ENCODE peak calls at places on chromosomes 13 and 19, in five cellular contexts. One of them, this sample, is unnamed.

GRCh38 chr13:38979891-38980627 is 10.6 kb downstream of the STOML3 start:
- DNase-seq in ureter: no peak
- DNase-seq in lung: no peak
- DNase-seq in stimulated activated CD8-positive, alpha-beta memory T cell treated with anti-CD3 and anti-CD28 coated beads, Interleukin-2, amount 100 ng/mL, for 48 hours: no peak
- DNase-seq in left ventricle myocardium superior: peak
- DNase-seq in this sample: peak

GRCh38 chr13:31207630-31208549 is 8.1 kb downstream of the B3GLCT start:
- DNase-seq in left ventricle myocardium superior: peak
- DNase-seq in stimulated activated CD8-positive, alpha-beta memory T cell treated with anti-CD3 and anti-CD28 coated beads, Interleukin-2, amount 100 ng/mL, for 48 hours: no peak
- DNase-seq in ureter: no peak
- DNase-seq in lung: no peak
- DNase-seq in this sample: peak

GRCh38 chr19:12580180-12580694 is 29.0 kb upstream of the ZNF564 start:
- DNase-seq in stimulated activated CD8-positive, alpha-beta memory T cell treated with anti-CD3 and anti-CD28 coated beads, Interleukin-2, amount 100 ng/mL, for 48 hours: no peak
- DNase-seq in ureter: no peak
- DNase-seq in left ventricle myocardium superior: no peak
- DNase-seq in lung: no peak
- DNase-seq in this sample: no peak

GRCh38 chr19:45985321-45985720 is 9.9 kb upstream of the CCDC61 start:
- DNase-seq in left ventricle myocardium superior: no peak
- DNase-seq in stimulated activated CD8-positive, alpha-beta memory T cell treated with anti-CD3 and anti-CD28 coated beads, Interleukin-2, amount 100 ng/mL, for 48 hours: no peak
- DNase-seq in ureter: no peak
- DNase-seq in lung: no peak
- DNase-seq in this sample: peak

GRCh38 chr19:37905936-37906867 is at the start of gene WDR87:
- DNase-seq in lung: peak
- DNase-seq in stimulated activated CD8-positive, alpha-beta memory T cell treated with anti-CD3 and anti-CD28 coated beads, Interleukin-2, amount 100 ng/mL, for 48 hours: peak
- DNase-seq in ureter: peak
- DNase-seq in left ventricle myocardium superior: peak
- DNase-seq in this sample: no peak

GRCh38 chr13:113053376-113053775 is 52.2 kb upstream of the F7 start:
- DNase-seq in ureter: no peak
- DNase-seq in lung: no peak
- DNase-seq in left ventricle myocardium superior: peak
- DNase-seq in stimulated activated CD8-positive, alpha-beta memory T cell treated with anti-CD3 and anti-CD28 coated beads, Interleukin-2, amount 100 ng/mL, for 48 hours: no peak
- DNase-seq in this sample: no peak

GRCh38 chr13:20461481-20461859 is 64.2 kb downstream of the CRYL1 start:
- DNase-seq in left ventricle myocardium superior: no peak
- DNase-seq in lung: no peak
- DNase-seq in ureter: no peak
- DNase-seq in stimulated activated CD8-positive, alpha-beta memory T cell treated with anti-CD3 and anti-CD28 coated beads, Interleukin-2, amount 100 ng/mL, for 48 hours: no peak
- DNase-seq in this sample: no peak

GRCh38 chr19:35336166-35336955 is 7.4 kb downstream of the CD22 start:
- DNase-seq in left ventricle myocardium superior: peak
- DNase-seq in stimulated activated CD8-positive, alpha-beta memory T cell treated with anti-CD3 and anti-CD28 coated beads, Interleukin-2, amount 100 ng/mL, for 48 hours: no peak
- DNase-seq in ureter: no peak
- DNase-seq in lung: no peak
- DNase-seq in this sample: peak

GRCh38 chr13:107373551-107373950 is 805.6 kb upstream of the ARGLU1 start:
- DNase-seq in left ventricle myocardium superior: no peak
- DNase-seq in stimulated activated CD8-positive, alpha-beta memory T cell treated with anti-CD3 and anti-CD28 coated beads, Interleukin-2, amount 100 ng/mL, for 48 hours: no peak
- DNase-seq in lung: no peak
- DNase-seq in ureter: no peak
- DNase-seq in this sample: no peak

GRCh38 chr13:113489171-113489548 is 1.4 kb downstream of the DCUN1D2 start:
- DNase-seq in lung: no peak
- DNase-seq in stimulated activated CD8-positive, alpha-beta memory T cell treated with anti-CD3 and anti-CD28 coated beads, Interleukin-2, amount 100 ng/mL, for 48 hours: no peak
- DNase-seq in left ventricle myocardium superior: no peak
- DNase-seq in ureter: no peak
- DNase-seq in this sample: no peak

This sample was measured in Right ventricle myocardium superior.